ENCODE peak calls at places on chromosomes 12 and 14, in nine cellular contexts. One of them, this sample, is unnamed.

GRCh38 chr14:103185051-103186027 is 62.1 kb downstream of the TNFAIP2 start:
- DNase-seq in putamen: no peak
- DNase-seq in RKO: peak; percentile 44
- DNase-seq in effector CD4-positive, alpha-beta T cell: no peak
- DNase-seq in fibroblast of the conjunctiva: no peak
- DNase-seq in fibroblast of lung: no peak
- DNase-seq in LHCN-M2: peak; percentile 74
- DNase-seq in H54: no peak
- DNase-seq in HTR-8/SVneo: peak; percentile 39
- DNase-seq in this sample: no peak

GRCh38 chr12:47867496-47867941 is 37.3 kb downstream of the VDR start:
- DNase-seq in LHCN-M2: peak; percentile 91
- DNase-seq in fibroblast of lung: peak; percentile 87
- DNase-seq in HTR-8/SVneo: peak; percentile 38
- DNase-seq in H54: peak; percentile 82
- DNase-seq in effector CD4-positive, alpha-beta T cell: no peak
- DNase-seq in RKO: peak; percentile 41
- DNase-seq in fibroblast of the conjunctiva: peak; percentile 47
- DNase-seq in putamen: no peak
- DNase-seq in this sample: no peak

GRCh38 chr12:77500124-77500523 is 330.6 kb upstream of the NAV3 start:
- DNase-seq in RKO: no peak
- DNase-seq in H54: no peak
- DNase-seq in HTR-8/SVneo: no peak
- DNase-seq in effector CD4-positive, alpha-beta T cell: no peak
- DNase-seq in LHCN-M2: no peak
- DNase-seq in putamen: no peak
- DNase-seq in fibroblast of lung: peak; percentile 75
- DNase-seq in fibroblast of the conjunctiva: no peak
- DNase-seq in this sample: no peak

GRCh38 chr14:45198551-45198950 is 54.5 kb downstream of the MIS18BP1 start:
- DNase-seq in HTR-8/SVneo: no peak
- DNase-seq in LHCN-M2: peak; percentile 57
- DNase-seq in fibroblast of the conjunctiva: no peak
- DNase-seq in H54: no peak
- DNase-seq in effector CD4-positive, alpha-beta T cell: no peak
- DNase-seq in RKO: no peak
- DNase-seq in putamen: no peak
- DNase-seq in fibroblast of lung: peak; percentile 96
- DNase-seq in this sample: no peak

GRCh38 chr14:92555440-92556111 is 42.0 kb downstream of the RIN3 start:
- DNase-seq in HTR-8/SVneo: no peak
- DNase-seq in RKO: no peak
- DNase-seq in LHCN-M2: no peak
- DNase-seq in putamen: no peak
- DNase-seq in fibroblast of the conjunctiva: no peak
- DNase-seq in H54: no peak
- DNase-seq in fibroblast of lung: no peak
- DNase-seq in effector CD4-positive, alpha-beta T cell: no peak
- DNase-seq in this sample: no peak

GRCh38 chr12:58920102-58920955 is at the start of gene LRIG3:
- DNase-seq in putamen: peak; percentile 86
- DNase-seq in HTR-8/SVneo: peak; percentile 77
- DNase-seq in fibroblast of lung: peak; percentile 93
- DNase-seq in RKO: peak; percentile 81
- DNase-seq in fibroblast of the conjunctiva: peak; percentile 88
- DNase-seq in LHCN-M2: peak; percentile 88
- DNase-seq in H54: peak; percentile 76
- DNase-seq in effector CD4-positive, alpha-beta T cell: no peak
- DNase-seq in this sample: peak; percentile 0

GRCh38 chr12:7995266-7995963 is 37.1 kb upstream of the FOXJ2 start:
- DNase-seq in RKO: peak; percentile 87
- DNase-seq in H54: no peak
- DNase-seq in LHCN-M2: peak; percentile 82
- DNase-seq in HTR-8/SVneo: peak; percentile 37
- DNase-seq in effector CD4-positive, alpha-beta T cell: peak; percentile 71
- DNase-seq in putamen: peak; percentile 84
- DNase-seq in fibroblast of lung: peak; percentile 88
- DNase-seq in fibroblast of the conjunctiva: peak; percentile 85
- DNase-seq in this sample: peak; percentile 63

GRCh38 chr14:36021926-36022325 is 154.6 kb downstream of the PTCSC3 start:
- DNase-seq in putamen: no peak
- DNase-seq in effector CD4-positive, alpha-beta T cell: no peak
- DNase-seq in LHCN-M2: no peak
- DNase-seq in fibroblast of the conjunctiva: no peak
- DNase-seq in fibroblast of lung: no peak
- DNase-seq in HTR-8/SVneo: no peak
- DNase-seq in RKO: no peak
- DNase-seq in H54: no peak
- DNase-seq in this sample: no peak

GRCh38 chr14:69882086-69882864 is 3.1 kb downstream of the SMOC1 start:
- DNase-seq in H54: no peak
- DNase-seq in fibroblast of lung: no peak
- DNase-seq in effector CD4-positive, alpha-beta T cell: no peak
- DNase-seq in putamen: no peak
- DNase-seq in HTR-8/SVneo: no peak
- DNase-seq in LHCN-M2: no peak
- DNase-seq in fibroblast of the conjunctiva: no peak
- DNase-seq in RKO: no peak
- DNase-seq in this sample: no peak

GRCh38 chr12:4580165-4580773 is 18.3 kb downstream of the DYRK4 start:
- DNase-seq in putamen: no peak
- DNase-seq in effector CD4-positive, alpha-beta T cell: no peak
- DNase-seq in HTR-8/SVneo: no peak
- DNase-seq in fibroblast of the conjunctiva: no peak
- DNase-seq in H54: no peak
- DNase-seq in LHCN-M2: no peak
- DNase-seq in RKO: no peak
- DNase-seq in fibroblast of lung: no peak
- DNase-seq in this sample: no peak

GRCh38 chr12:109830267-109830666 is 2.9 kb downstream of the TRPV4 start:
- DNase-seq in effector CD4-positive, alpha-beta T cell: no peak
- DNase-seq in putamen: no peak
- DNase-seq in fibroblast of lung: no peak
- DNase-seq in H54: no peak
- DNase-seq in LHCN-M2: no peak
- DNase-seq in HTR-8/SVneo: no peak
- DNase-seq in fibroblast of the conjunctiva: no peak
- DNase-seq in RKO: no peak
- DNase-seq in this sample: no peak

GRCh38 chr14:99945732-99946651 is 119.2 kb upstream of the EVL start:
- DNase-seq in H54: no peak
- DNase-seq in effector CD4-positive, alpha-beta T cell: no peak
- DNase-seq in putamen: peak; percentile 48
- DNase-seq in LHCN-M2: peak; percentile 56
- DNase-seq in HTR-8/SVneo: no peak
- DNase-seq in fibroblast of lung: no peak
- DNase-seq in RKO: peak; percentile 9
- DNase-seq in fibroblast of the conjunctiva: no peak
- DNase-seq in this sample: no peak

GRCh38 chr12:80490329-80490728 is 46.3 kb downstream of the PTPRQ start:
- DNase-seq in effector CD4-positive, alpha-beta T cell: no peak
- DNase-seq in H54: no peak
- DNase-seq in putamen: no peak
- DNase-seq in fibroblast of the conjunctiva: no peak
- DNase-seq in HTR-8/SVneo: no peak
- DNase-seq in RKO: no peak
- DNase-seq in fibroblast of lung: peak; percentile 69
- DNase-seq in LHCN-M2: no peak
- DNase-seq in this sample: no peak

GRCh38 chr14:99968156-99968920 is 96.9 kb upstream of the EVL start:
- DNase-seq in effector CD4-positive, alpha-beta T cell: no peak
- DNase-seq in LHCN-M2: peak; percentile 83
- DNase-seq in fibroblast of the conjunctiva: peak; percentile 90
- DNase-seq in fibroblast of lung: peak; percentile 96
- DNase-seq in HTR-8/SVneo: no peak
- DNase-seq in RKO: no peak
- DNase-seq in putamen: no peak
- DNase-seq in H54: peak; percentile 65
- DNase-seq in this sample: no peak

This sample was measured in T-helper 1 cell.